ENCODE peak calls at places on chromosomes 4 and X, in eight cellular contexts. R, N, P, W, S, H, E and O are unnamed samples.

GRCh38 chr4:168126952-168127351 is 34.6 kb downstream of the ANXA10 start:
- DNase-seq in R (no peak), N (no peak), P (no peak), W (no peak), S (no peak), H (no peak), E (no peak), O (no peak)

GRCh38 chr4:111689731-111690130 is 455.5 kb upstream of the FAM241A start:
- DNase-seq in R (no peak), N (no peak), P (no peak), W (no peak), S (no peak), H (no peak), E (no peak), O (no peak)

GRCh38 chr4:17921451-17921850 is 100.1 kb downstream of the LCORL start:
- DNase-seq in R (no peak), N (no peak), P (no peak), W (no peak), S (no peak), H (no peak), E (no peak), O (no peak)

GRCh38 chrX:96002401-96002800 is 682.2 kb upstream of the DIAPH2 start:
- DNase-seq in R (no peak), N (no peak), P (no peak), W (peak), S (peak), H (no peak), E (no peak), O (no peak)

GRCh38 chrX:10326578-10326977 is 169.8 kb downstream of the CLCN4 start:
- DNase-seq in R (no peak), N (no peak), P (no peak), W (peak), S (no peak), H (no peak), E (peak), O (no peak)

GRCh38 chr4:183599690-183600089 is 59.3 kb downstream of the RWDD4 start:
- DNase-seq in R (no peak), N (no peak), P (no peak), W (no peak), S (no peak), H (no peak), E (no peak), O (no peak)

GRCh38 chr4:82599336-82599735 is 37.5 kb upstream of the TMEM150C start:
- DNase-seq in R (peak), N (peak), P (no peak), W (no peak), S (no peak), H (no peak), E (no peak), O (no peak)

GRCh38 chr4:133151301-133151680 is 2.2 kb downstream of the PCDH10 start:
- DNase-seq in R (peak), N (no peak), P (no peak), W (peak), S (peak), H (no peak), E (no peak), O (no peak)

GRCh38 chrX:9231491-9231890 is 197.6 kb upstream of the FAM9B start:
- DNase-seq in R (no peak), N (no peak), P (no peak), W (no peak), S (no peak), H (no peak), E (no peak), O (no peak)

GRCh38 chr4:16496501-16496900 is 270.2 kb upstream of the TAPT1 start:
- DNase-seq in R (no peak), N (no peak), P (no peak), W (peak), S (no peak), H (no peak), E (no peak), O (no peak)

GRCh38 chr4:64584981-64585557 is 175.8 kb upstream of the TECRL start:
- DNase-seq in R (peak), N (peak), P (peak), W (peak), S (no peak), H (no peak), E (no peak), O (no peak)

GRCh38 chrX:39453847-39454645 is 643.7 kb downstream of the BCOR start:
- DNase-seq in R (no peak), N (no peak), P (no peak), W (no peak), S (no peak), H (no peak), E (no peak), O (no peak)

GRCh38 chr4:120053916-120054315 is 12.7 kb downstream of the MAD2L1 start:
- DNase-seq in R (no peak), N (no peak), P (no peak), W (no peak), S (no peak), H (no peak), E (no peak), O (no peak)

GRCh38 chr4:101669138-101669831 is 121.2 kb upstream of the BANK1 start:
- DNase-seq in R (no peak), N (no peak), P (no peak), W (no peak), S (no peak), H (no peak), E (no peak), O (no peak)

GRCh38 chr4:10096201-10096975 is 20.2 kb downstream of the WDR1 start:
- DNase-seq in R (no peak), N (peak), P (peak), W (peak), S (peak), H (no peak), E (peak), O (no peak)

GRCh38 chr4:6851962-6852361 is 57.7 kb upstream of the TBC1D14 start:
- DNase-seq in R (no peak), N (no peak), P (no peak), W (no peak), S (no peak), H (no peak), E (no peak), O (no peak)

GRCh38 chr4:3345384-3345783 is 52.6 kb downstream of the RGS12 start:
- DNase-seq in R (no peak), N (no peak), P (no peak), W (no peak), S (no peak), H (peak), E (no peak), O (no peak)

GRCh38 chr4:11367371-11367770 is 61.3 kb downstream of the HS3ST1 start:
- DNase-seq in R (no peak), N (no peak), P (peak), W (peak), S (peak), H (peak), E (no peak), O (peak)

GRCh38 chr4:100984901-100985300 is 362.4 kb downstream of the PPP3CA start:
- DNase-seq in R (no peak), N (no peak), P (peak), W (peak), S (no peak), H (no peak), E (no peak), O (no peak)

GRCh38 chr4:109302366-109303140 is at the start of gene COL25A1:
- DNase-seq in R (peak), N (peak), P (no peak), W (peak), S (peak), H (peak), E (no peak), O (peak)

GRCh38 chr4:100261346-100261745 is 71.1 kb upstream of the DDIT4L start:
- DNase-seq in R (no peak), N (no peak), P (no peak), W (no peak), S (no peak), H (no peak), E (no peak), O (no peak)

GRCh38 chr4:7795983-7796382 is 143.7 kb downstream of the AFAP1 start:
- DNase-seq in R (no peak), N (no peak), P (no peak), W (no peak), S (no peak), H (no peak), E (no peak), O (no peak)

GRCh38 chrX:28491322-28491721 is 95.9 kb upstream of the IL1RAPL1 start:
- DNase-seq in R (no peak), N (no peak), P (no peak), W (no peak), S (no peak), H (no peak), E (no peak), O (no peak)

GRCh38 chr4:81404294-81404693 is 67.4 kb downstream of the RASGEF1B start:
- DNase-seq in R (no peak), N (no peak), P (no peak), W (no peak), S (no peak), H (no peak), E (no peak), O (no peak)

GRCh38 chrX:132004728-132005127 is 18.4 kb upstream of the STK26 start:
- DNase-seq in R (no peak), N (no peak), P (peak), W (no peak), S (no peak), H (peak), E (no peak), O (no peak)

GRCh38 chr4:158327525-158327924 is 117.2 kb downstream of the TMEM144 start:
- DNase-seq in R (peak), N (no peak), P (peak), W (no peak), S (no peak), H (no peak), E (no peak), O (no peak)

GRCh38 chrX:8364369-8365141 is 100.1 kb upstream of the VCX3B start:
- DNase-seq in R (peak), N (peak), P (no peak), W (peak), S (no peak), H (no peak), E (no peak), O (no peak)

GRCh38 chrX:130264573-130264972 is 4.1 kb downstream of the ZNF280C start:
- DNase-seq in R (no peak), N (no peak), P (peak), W (peak), S (no peak), H (no peak), E (no peak), O (no peak)

GRCh38 chrX:45351478-45351877 is 150.8 kb upstream of the DIPK2B start:
- DNase-seq in R (no peak), N (no peak), P (peak), W (peak), S (no peak), H (no peak), E (no peak), O (no peak)

GRCh38 chr4:102684605-102685052 is 76.1 kb downstream of the MANBA start:
- DNase-seq in R (no peak), N (no peak), P (peak), W (peak), S (no peak), H (no peak), E (no peak), O (no peak)

GRCh38 chrX:71098302-71098701 is 2.7 kb downstream of the FOXO4 start:
- DNase-seq in R (peak), N (peak), P (no peak), W (peak), S (peak), H (peak), E (peak), O (no peak)
- TF ChIP-seq CTCF in R (peak), N (peak), P (peak), W (peak), S (no peak), H (no peak), E (peak), O (peak)

DNA sequence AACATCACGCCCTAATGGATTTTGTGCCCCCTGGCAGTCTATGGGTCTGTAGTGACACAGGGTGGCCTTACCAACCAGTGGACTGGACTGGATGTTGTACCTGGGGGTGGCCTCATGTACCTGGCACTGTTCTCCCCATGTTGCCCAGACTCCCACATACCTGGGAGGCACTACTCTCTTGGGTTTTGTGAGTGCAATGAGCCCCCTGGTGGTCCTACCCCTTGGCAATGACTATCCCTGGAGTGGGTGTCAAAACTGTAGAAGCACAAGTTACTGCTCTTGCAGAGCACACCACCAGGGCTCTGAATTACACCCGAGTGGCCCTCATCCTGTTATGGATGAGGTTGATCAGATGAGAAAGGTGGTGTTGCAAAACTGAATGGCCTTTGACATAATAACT is 57.8 kb upstream of the CCDC149 start:
- DNase-seq in R (peak), N (no peak), P (no peak), W (no peak), S (no peak), H (no peak), E (no peak), O (no peak)
- TF ChIP-seq CTCF in R (peak), N (no peak), P (no peak), W (no peak), S (no peak), H (no peak), E (no peak), O (no peak)

GRCh38 chr4:88147799-88148217 is 10.6 kb downstream of the ABCG2 start:
- DNase-seq in R (peak), N (no peak), P (no peak), W (no peak), S (no peak), H (no peak), E (no peak), O (no peak)
- TF ChIP-seq CTCF in R (no peak), N (no peak), P (no peak), W (no peak), S (no peak), H (no peak), E (no peak), O (no peak)

GRCh38 chr4:177064724-177065394 is 244.8 kb upstream of the NEIL3 start:
- DNase-seq in R (no peak), N (no peak), P (no peak), W (no peak), S (no peak), H (no peak), E (no peak), O (no peak)
- TF ChIP-seq CTCF in R (peak), N (no peak), P (no peak), W (no peak), S (no peak), H (no peak), E (no peak), O (no peak)

GRCh38 chrX:19889582-19890342 is 2.4 kb upstream of the SH3KBP1 start:
- DNase-seq in R (peak), N (peak), P (peak), W (peak), S (no peak), H (no peak), E (peak), O (peak)

GRCh38 chrX:19899234-19899788 is 11.9 kb upstream of the SH3KBP1 start:
- DNase-seq in R (no peak), N (no peak), P (no peak), W (no peak), S (no peak), H (no peak), E (no peak), O (no peak)

GRCh38 chrX:19888419-19888879 is 1.0 kb upstream of the SH3KBP1 start:
- DNase-seq in R (peak), N (peak), P (peak), W (peak), S (no peak), H (no peak), E (peak), O (no peak)

GRCh38 chrX:19897087-19897486 is 9.7 kb upstream of the SH3KBP1 start:
- DNase-seq in R (no peak), N (no peak), P (no peak), W (no peak), S (no peak), H (no peak), E (no peak), O (no peak)

GRCh38 chrX:19893722-19894121 is 6.3 kb upstream of the SH3KBP1 start:
- DNase-seq in R (no peak), N (no peak), P (no peak), W (peak), S (no peak), H (no peak), E (no peak), O (no peak)
- TF ChIP-seq CTCF in R (no peak), N (no peak), P (no peak), W (no peak), S (no peak), H (no peak), E (no peak), O (no peak)

DNA sequence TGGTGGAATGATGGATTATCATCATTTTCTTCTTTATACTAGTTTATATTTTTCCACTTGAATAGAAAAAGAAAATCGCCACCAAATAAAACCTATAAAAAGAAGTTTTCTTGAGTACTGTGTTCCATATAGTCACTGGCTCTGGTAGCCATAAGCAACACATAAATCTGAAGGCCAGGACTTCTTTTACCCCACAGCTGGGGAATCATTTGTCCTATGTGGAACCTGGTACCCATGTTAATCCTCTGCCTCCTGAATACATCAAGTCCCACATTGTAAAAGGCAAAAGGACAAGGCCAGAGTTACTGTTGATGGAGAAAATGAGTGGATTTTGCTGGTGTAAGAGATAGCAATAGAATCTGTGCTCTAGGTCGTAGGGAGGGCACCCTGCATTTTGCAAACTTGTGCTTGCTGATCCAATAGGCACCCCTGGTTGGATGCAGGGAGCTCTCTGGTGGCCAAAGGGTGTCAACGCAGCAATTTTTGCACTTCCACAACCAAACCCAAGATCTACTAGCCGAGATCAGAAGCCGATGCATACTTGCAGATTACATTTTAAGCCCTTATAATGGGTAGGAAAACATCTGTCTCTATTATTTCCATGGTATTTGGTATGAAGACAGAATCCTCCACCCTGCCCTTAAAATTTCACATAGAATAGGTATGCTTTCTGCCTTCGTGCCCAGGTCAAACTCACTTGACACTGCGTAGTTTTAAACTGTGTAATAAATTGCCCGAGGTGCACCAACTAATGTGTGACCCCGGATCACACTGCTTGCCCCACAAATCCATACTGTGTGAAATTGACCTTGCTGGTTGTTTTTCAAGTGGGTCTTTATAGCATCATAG is 146.2 kb upstream of the SCML1 start:
- DNase-seq in R (peak), N (peak), P (peak), W (peak), S (peak), H (peak), E (peak), O (no peak)
- TF ChIP-seq CTCF in R (peak), N (peak), P (peak), W (peak), S (peak), H (peak), E (peak), O (peak)

GRCh38 chr4:105495667-105496066 is 21.8 kb upstream of the PPA2 start:
- DNase-seq in R (no peak), N (no peak), P (peak), W (no peak), S (no peak), H (no peak), E (no peak), O (no peak)

DNA sequence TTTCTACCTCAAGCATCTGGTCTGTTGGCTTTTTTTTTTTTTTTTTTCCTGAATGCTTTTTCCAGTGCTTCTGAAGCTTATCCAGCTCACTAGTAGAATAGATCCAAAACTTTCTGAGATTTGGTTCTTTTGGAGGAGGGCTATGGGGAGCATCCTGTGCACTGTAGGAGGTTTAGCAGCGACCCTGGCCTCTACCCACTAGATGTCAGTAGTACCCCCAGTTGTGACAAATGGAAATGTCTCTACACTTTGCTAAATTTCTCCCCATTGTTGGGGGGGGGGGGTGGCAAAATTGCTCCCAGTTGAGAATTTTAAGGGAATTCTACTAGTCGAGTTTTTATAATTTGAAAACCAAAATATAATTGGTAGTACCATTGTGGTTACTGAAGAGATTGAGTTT is 23.0 kb upstream of the PPA2 start:
- DNase-seq in R (peak), N (no peak), P (no peak), W (no peak), S (no peak), H (no peak), E (peak), O (no peak)
- TF ChIP-seq CTCF in R (peak), N (no peak), P (no peak), W (no peak), S (no peak), H (no peak), E (no peak), O (no peak)

DNA sequence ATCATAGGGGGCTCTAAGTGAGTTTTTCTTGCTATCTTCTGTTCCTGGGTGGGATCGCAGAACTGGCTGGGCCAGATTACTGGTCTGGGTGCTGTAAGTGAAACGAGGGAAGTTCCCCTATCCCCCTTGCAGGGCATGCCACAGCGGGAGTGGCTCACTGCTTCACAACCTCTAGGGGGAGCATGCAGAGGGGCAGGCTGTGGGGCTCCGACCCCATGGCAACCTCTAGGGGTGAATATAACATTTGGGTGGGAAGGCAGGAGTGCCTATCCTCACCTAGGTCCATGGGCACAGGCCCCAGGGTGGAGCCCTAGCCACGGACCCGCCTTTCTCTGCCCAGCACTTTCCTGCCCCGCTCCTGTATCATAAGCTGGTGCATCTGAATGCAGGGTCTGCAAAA is 1.7 kb upstream of the RRAGB start:
- DNase-seq in R (peak), N (peak), P (no peak), W (no peak), S (no peak), H (no peak), E (no peak), O (no peak)
- TF ChIP-seq CTCF in R (peak), N (no peak), P (no peak), W (no peak), S (no peak), H (no peak), E (no peak), O (no peak)

GRCh38 chr4:70903282-70903603 is 1.1 kb downstream of the MOB1B start:
- DNase-seq in R (no peak), N (peak), P (peak), W (peak), S (no peak), H (no peak), E (no peak), O (no peak)
- TF ChIP-seq CTCF in R (no peak), N (no peak), P (no peak), W (no peak), S (no peak), H (no peak), E (no peak), O (no peak)